ENCODE peak calls at places on chromosomes 12 and 14, in eight cellular contexts. One of them, this sample, is unnamed.

GRCh38 chr14:37406095-37406494 is 189.0 kb downstream of the FOXA1 start:
- DNase-seq in cardiac muscle cell: no peak
- DNase-seq in AG09319: no peak
- DNase-seq in Ammon's horn: no peak
- DNase-seq in heart right ventricle: no peak
- DNase-seq in fibroblast of gingiva: no peak
- DNase-seq in activated CD4-positive, alpha-beta T cell treated with anti-CD3 and anti-CD28 coated beads, Interleukin-2, amount 10 ng/mL, durations not matched to agents 7 days and 5 days: no peak
- DNase-seq in caudate nucleus: no peak
- DNase-seq in this sample: no peak

GRCh38 chr12:2064078-2064507 is 11.3 kb downstream of the CACNA1C start:
- DNase-seq in cardiac muscle cell: peak; percentile 71
- DNase-seq in AG09319: no peak
- DNase-seq in Ammon's horn: no peak
- DNase-seq in heart right ventricle: no peak
- DNase-seq in fibroblast of gingiva: no peak
- DNase-seq in activated CD4-positive, alpha-beta T cell treated with anti-CD3 and anti-CD28 coated beads, Interleukin-2, amount 10 ng/mL, durations not matched to agents 7 days and 5 days: peak; percentile 54
- DNase-seq in caudate nucleus: no peak
- DNase-seq in this sample: no peak

GRCh38 chr12:9372202-9372601 is 164.0 kb upstream of the PZP start:
- DNase-seq in cardiac muscle cell: peak; percentile 21
- DNase-seq in AG09319: no peak
- DNase-seq in Ammon's horn: no peak
- DNase-seq in heart right ventricle: no peak
- DNase-seq in fibroblast of gingiva: no peak
- DNase-seq in activated CD4-positive, alpha-beta T cell treated with anti-CD3 and anti-CD28 coated beads, Interleukin-2, amount 10 ng/mL, durations not matched to agents 7 days and 5 days: no peak
- DNase-seq in caudate nucleus: no peak
- DNase-seq in this sample: peak; percentile 12

GRCh38 chr12:55037349-55037748 is 17.6 kb downstream of the NEUROD4 start:
- DNase-seq in cardiac muscle cell: no peak
- DNase-seq in AG09319: no peak
- DNase-seq in Ammon's horn: peak; percentile 3
- DNase-seq in heart right ventricle: no peak
- DNase-seq in fibroblast of gingiva: no peak
- DNase-seq in activated CD4-positive, alpha-beta T cell treated with anti-CD3 and anti-CD28 coated beads, Interleukin-2, amount 10 ng/mL, durations not matched to agents 7 days and 5 days: no peak
- DNase-seq in caudate nucleus: no peak
- DNase-seq in this sample: no peak

GRCh38 chr12:30391766-30392366 is 303.8 kb downstream of the IPO8 start:
- DNase-seq in cardiac muscle cell: no peak
- DNase-seq in AG09319: no peak
- DNase-seq in Ammon's horn: no peak
- DNase-seq in heart right ventricle: no peak
- DNase-seq in fibroblast of gingiva: no peak
- DNase-seq in activated CD4-positive, alpha-beta T cell treated with anti-CD3 and anti-CD28 coated beads, Interleukin-2, amount 10 ng/mL, durations not matched to agents 7 days and 5 days: no peak
- DNase-seq in caudate nucleus: no peak
- DNase-seq in this sample: no peak

GRCh38 chr12:132117558-132117875 is 26.6 kb downstream of the DDX51 start:
- DNase-seq in cardiac muscle cell: no peak
- DNase-seq in AG09319: no peak
- DNase-seq in Ammon's horn: no peak
- DNase-seq in heart right ventricle: no peak
- DNase-seq in fibroblast of gingiva: no peak
- DNase-seq in activated CD4-positive, alpha-beta T cell treated with anti-CD3 and anti-CD28 coated beads, Interleukin-2, amount 10 ng/mL, durations not matched to agents 7 days and 5 days: no peak
- DNase-seq in caudate nucleus: no peak
- DNase-seq in this sample: no peak

GRCh38 chr14:74508292-74508731 is 14.7 kb downstream of the ISCA2 start:
- DNase-seq in cardiac muscle cell: no peak
- DNase-seq in AG09319: no peak
- DNase-seq in Ammon's horn: no peak
- DNase-seq in heart right ventricle: no peak
- DNase-seq in fibroblast of gingiva: no peak
- DNase-seq in activated CD4-positive, alpha-beta T cell treated with anti-CD3 and anti-CD28 coated beads, Interleukin-2, amount 10 ng/mL, durations not matched to agents 7 days and 5 days: no peak
- DNase-seq in caudate nucleus: no peak
- DNase-seq in this sample: no peak

GRCh38 chr12:50127546-50127945 is 15.5 kb downstream of the COX14 start:
- DNase-seq in cardiac muscle cell: no peak
- DNase-seq in AG09319: no peak
- DNase-seq in Ammon's horn: no peak
- DNase-seq in heart right ventricle: no peak
- DNase-seq in fibroblast of gingiva: no peak
- DNase-seq in activated CD4-positive, alpha-beta T cell treated with anti-CD3 and anti-CD28 coated beads, Interleukin-2, amount 10 ng/mL, durations not matched to agents 7 days and 5 days: no peak
- DNase-seq in caudate nucleus: no peak
- DNase-seq in this sample: no peak

GRCh38 chr14:76918751-76919421 is 92.7 kb downstream of the LRRC74A start:
- DNase-seq in cardiac muscle cell: peak; percentile 99
- DNase-seq in AG09319: peak; percentile 99
- DNase-seq in Ammon's horn: peak; percentile 89
- DNase-seq in heart right ventricle: peak; percentile 93
- DNase-seq in fibroblast of gingiva: peak; percentile 100
- DNase-seq in activated CD4-positive, alpha-beta T cell treated with anti-CD3 and anti-CD28 coated beads, Interleukin-2, amount 10 ng/mL, durations not matched to agents 7 days and 5 days: no peak
- DNase-seq in caudate nucleus: peak; percentile 91
- DNase-seq in this sample: peak; percentile 100

GRCh38 chr12:110501378-110501721 is 561 bp downstream of the VPS29 start:
- DNase-seq in cardiac muscle cell: peak; percentile 42
- DNase-seq in AG09319: no peak
- DNase-seq in Ammon's horn: peak; percentile 35
- DNase-seq in heart right ventricle: no peak
- DNase-seq in fibroblast of gingiva: peak; percentile 6
- DNase-seq in activated CD4-positive, alpha-beta T cell treated with anti-CD3 and anti-CD28 coated beads, Interleukin-2, amount 10 ng/mL, durations not matched to agents 7 days and 5 days: peak; percentile 46
- DNase-seq in caudate nucleus: peak; percentile 73
- DNase-seq in this sample: peak; percentile 67

GRCh38 chr12:131138638-131139362 is 185.1 kb downstream of the ADGRD1 start:
- DNase-seq in cardiac muscle cell: no peak
- DNase-seq in AG09319: no peak
- DNase-seq in Ammon's horn: peak; percentile 33
- DNase-seq in heart right ventricle: no peak
- DNase-seq in fibroblast of gingiva: no peak
- DNase-seq in activated CD4-positive, alpha-beta T cell treated with anti-CD3 and anti-CD28 coated beads, Interleukin-2, amount 10 ng/mL, durations not matched to agents 7 days and 5 days: no peak
- DNase-seq in caudate nucleus: no peak
- DNase-seq in this sample: no peak

GRCh38 chr12:122200541-122201175 is 2.9 kb upstream of the B3GNT4 start:
- DNase-seq in cardiac muscle cell: no peak
- DNase-seq in AG09319: no peak
- DNase-seq in Ammon's horn: no peak
- DNase-seq in heart right ventricle: no peak
- DNase-seq in fibroblast of gingiva: no peak
- DNase-seq in activated CD4-positive, alpha-beta T cell treated with anti-CD3 and anti-CD28 coated beads, Interleukin-2, amount 10 ng/mL, durations not matched to agents 7 days and 5 days: no peak
- DNase-seq in caudate nucleus: no peak
- DNase-seq in this sample: no peak

GRCh38 chr14:100532916-100533630 is 54.1 kb downstream of the BEGAIN start:
- DNase-seq in cardiac muscle cell: peak; percentile 61
- DNase-seq in AG09319: no peak
- DNase-seq in Ammon's horn: no peak
- DNase-seq in heart right ventricle: peak; percentile 6
- DNase-seq in fibroblast of gingiva: no peak
- DNase-seq in activated CD4-positive, alpha-beta T cell treated with anti-CD3 and anti-CD28 coated beads, Interleukin-2, amount 10 ng/mL, durations not matched to agents 7 days and 5 days: peak; percentile 5
- DNase-seq in caudate nucleus: no peak
- DNase-seq in this sample: no peak

GRCh38 chr12:32605326-32606095 is 73.6 kb upstream of the DNM1L start:
- DNase-seq in cardiac muscle cell: no peak
- DNase-seq in AG09319: no peak
- DNase-seq in Ammon's horn: no peak
- DNase-seq in heart right ventricle: no peak
- DNase-seq in fibroblast of gingiva: no peak
- DNase-seq in activated CD4-positive, alpha-beta T cell treated with anti-CD3 and anti-CD28 coated beads, Interleukin-2, amount 10 ng/mL, durations not matched to agents 7 days and 5 days: no peak
- DNase-seq in caudate nucleus: no peak
- DNase-seq in this sample: no peak

GRCh38 chr12:75048763-75049162 is 160.9 kb downstream of the KCNC2 start:
- DNase-seq in cardiac muscle cell: no peak
- DNase-seq in AG09319: no peak
- DNase-seq in Ammon's horn: no peak
- DNase-seq in heart right ventricle: no peak
- DNase-seq in fibroblast of gingiva: no peak
- DNase-seq in activated CD4-positive, alpha-beta T cell treated with anti-CD3 and anti-CD28 coated beads, Interleukin-2, amount 10 ng/mL, durations not matched to agents 7 days and 5 days: no peak
- DNase-seq in caudate nucleus: no peak
- DNase-seq in this sample: no peak

GRCh38 chr12:92065018-92065499 is 80.6 kb downstream of the BTG1 start:
- DNase-seq in cardiac muscle cell: no peak
- DNase-seq in AG09319: no peak
- DNase-seq in Ammon's horn: peak; percentile 63
- DNase-seq in heart right ventricle: no peak
- DNase-seq in fibroblast of gingiva: peak; percentile 42
- DNase-seq in activated CD4-positive, alpha-beta T cell treated with anti-CD3 and anti-CD28 coated beads, Interleukin-2, amount 10 ng/mL, durations not matched to agents 7 days and 5 days: no peak
- DNase-seq in caudate nucleus: peak; percentile 19
- DNase-seq in this sample: no peak

GRCh38 chr12:105083041-105083440 is 1.2 kb downstream of the ALDH1L2 start:
- DNase-seq in cardiac muscle cell: peak; percentile 17
- DNase-seq in AG09319: no peak
- DNase-seq in Ammon's horn: peak; percentile 5
- DNase-seq in heart right ventricle: no peak
- DNase-seq in fibroblast of gingiva: no peak
- DNase-seq in activated CD4-positive, alpha-beta T cell treated with anti-CD3 and anti-CD28 coated beads, Interleukin-2, amount 10 ng/mL, durations not matched to agents 7 days and 5 days: no peak
- DNase-seq in caudate nucleus: no peak
- DNase-seq in this sample: no peak

GRCh38 chr12:1917172-1918070 is 1.0 kb downstream of the CACNA2D4 start:
- DNase-seq in cardiac muscle cell: no peak
- DNase-seq in AG09319: no peak
- DNase-seq in Ammon's horn: peak; percentile 66
- DNase-seq in heart right ventricle: no peak
- DNase-seq in fibroblast of gingiva: no peak
- DNase-seq in activated CD4-positive, alpha-beta T cell treated with anti-CD3 and anti-CD28 coated beads, Interleukin-2, amount 10 ng/mL, durations not matched to agents 7 days and 5 days: no peak
- DNase-seq in caudate nucleus: no peak
- DNase-seq in this sample: no peak

GRCh38 chr12:80617733-80618132 is 89.7 kb upstream of the MYF6 start:
- DNase-seq in cardiac muscle cell: no peak
- DNase-seq in AG09319: no peak
- DNase-seq in Ammon's horn: no peak
- DNase-seq in heart right ventricle: no peak
- DNase-seq in fibroblast of gingiva: no peak
- DNase-seq in activated CD4-positive, alpha-beta T cell treated with anti-CD3 and anti-CD28 coated beads, Interleukin-2, amount 10 ng/mL, durations not matched to agents 7 days and 5 days: no peak
- DNase-seq in caudate nucleus: no peak
- DNase-seq in this sample: no peak

GRCh38 chr14:104350463-104351185 is 212.2 kb downstream of the KIF26A start:
- DNase-seq in cardiac muscle cell: peak; percentile 21
- DNase-seq in AG09319: no peak
- DNase-seq in Ammon's horn: peak; percentile 94
- DNase-seq in heart right ventricle: no peak
- DNase-seq in fibroblast of gingiva: no peak
- DNase-seq in activated CD4-positive, alpha-beta T cell treated with anti-CD3 and anti-CD28 coated beads, Interleukin-2, amount 10 ng/mL, durations not matched to agents 7 days and 5 days: no peak
- DNase-seq in caudate nucleus: peak; percentile 87
- DNase-seq in this sample: no peak

GRCh38 chr14:99146991-99147740 is 124.8 kb downstream of the BCL11B start:
- DNase-seq in cardiac muscle cell: no peak
- DNase-seq in AG09319: no peak
- DNase-seq in Ammon's horn: no peak
- DNase-seq in heart right ventricle: no peak
- DNase-seq in fibroblast of gingiva: no peak
- DNase-seq in activated CD4-positive, alpha-beta T cell treated with anti-CD3 and anti-CD28 coated beads, Interleukin-2, amount 10 ng/mL, durations not matched to agents 7 days and 5 days: no peak
- DNase-seq in caudate nucleus: no peak
- DNase-seq in this sample: no peak

GRCh38 chr14:24069411-24069735 is 2.0 kb upstream of the CPNE6 start:
- DNase-seq in cardiac muscle cell: no peak
- DNase-seq in AG09319: no peak
- DNase-seq in Ammon's horn: no peak
- DNase-seq in heart right ventricle: no peak
- DNase-seq in fibroblast of gingiva: no peak
- DNase-seq in activated CD4-positive, alpha-beta T cell treated with anti-CD3 and anti-CD28 coated beads, Interleukin-2, amount 10 ng/mL, durations not matched to agents 7 days and 5 days: no peak
- DNase-seq in caudate nucleus: no peak
- DNase-seq in this sample: no peak

GRCh38 chr12:85413266-85413665 is 133.2 kb downstream of the ALX1 start:
- DNase-seq in cardiac muscle cell: no peak
- DNase-seq in AG09319: no peak
- DNase-seq in Ammon's horn: no peak
- DNase-seq in heart right ventricle: no peak
- DNase-seq in fibroblast of gingiva: peak; percentile 43
- DNase-seq in activated CD4-positive, alpha-beta T cell treated with anti-CD3 and anti-CD28 coated beads, Interleukin-2, amount 10 ng/mL, durations not matched to agents 7 days and 5 days: no peak
- DNase-seq in caudate nucleus: no peak
- DNase-seq in this sample: no peak

GRCh38 chr14:51834218-51834617 is 26.2 kb upstream of the GNG2 start:
- DNase-seq in cardiac muscle cell: no peak
- DNase-seq in AG09319: no peak
- DNase-seq in Ammon's horn: no peak
- DNase-seq in heart right ventricle: no peak
- DNase-seq in fibroblast of gingiva: no peak
- DNase-seq in activated CD4-positive, alpha-beta T cell treated with anti-CD3 and anti-CD28 coated beads, Interleukin-2, amount 10 ng/mL, durations not matched to agents 7 days and 5 days: no peak
- DNase-seq in caudate nucleus: no peak
- DNase-seq in this sample: no peak

GRCh38 chr12:89166525-89166934 is 185.8 kb downstream of the DUSP6 start:
- DNase-seq in cardiac muscle cell: peak; percentile 72
- DNase-seq in AG09319: no peak
- DNase-seq in Ammon's horn: no peak
- DNase-seq in heart right ventricle: peak; percentile 14
- DNase-seq in fibroblast of gingiva: peak; percentile 78
- DNase-seq in activated CD4-positive, alpha-beta T cell treated with anti-CD3 and anti-CD28 coated beads, Interleukin-2, amount 10 ng/mL, durations not matched to agents 7 days and 5 days: no peak
- DNase-seq in caudate nucleus: no peak
- DNase-seq in this sample: peak; percentile 31

GRCh38 chr12:93991882-93992415 is 156.4 kb upstream of the PLXNC1 start:
- DNase-seq in cardiac muscle cell: peak; percentile 8
- DNase-seq in AG09319: no peak
- DNase-seq in Ammon's horn: no peak
- DNase-seq in heart right ventricle: no peak
- DNase-seq in fibroblast of gingiva: no peak
- DNase-seq in activated CD4-positive, alpha-beta T cell treated with anti-CD3 and anti-CD28 coated beads, Interleukin-2, amount 10 ng/mL, durations not matched to agents 7 days and 5 days: no peak
- DNase-seq in caudate nucleus: no peak
- DNase-seq in this sample: peak; percentile 7

GRCh38 chr14:32932921-32933622 is 5.6 kb upstream of the NPAS3 start:
- DNase-seq in cardiac muscle cell: no peak
- DNase-seq in AG09319: no peak
- DNase-seq in Ammon's horn: peak; percentile 40
- DNase-seq in heart right ventricle: no peak
- DNase-seq in fibroblast of gingiva: no peak
- DNase-seq in activated CD4-positive, alpha-beta T cell treated with anti-CD3 and anti-CD28 coated beads, Interleukin-2, amount 10 ng/mL, durations not matched to agents 7 days and 5 days: no peak
- DNase-seq in caudate nucleus: no peak
- DNase-seq in this sample: no peak

GRCh38 chr12:53171725-53172329 is 8.7 kb upstream of the ZNF740 start:
- DNase-seq in cardiac muscle cell: no peak
- DNase-seq in AG09319: no peak
- DNase-seq in Ammon's horn: no peak
- DNase-seq in heart right ventricle: no peak
- DNase-seq in fibroblast of gingiva: no peak
- DNase-seq in activated CD4-positive, alpha-beta T cell treated with anti-CD3 and anti-CD28 coated beads, Interleukin-2, amount 10 ng/mL, durations not matched to agents 7 days and 5 days: no peak
- DNase-seq in caudate nucleus: no peak
- DNase-seq in this sample: peak; percentile 55

GRCh38 chr14:90567191-90567590 is 170.4 kb downstream of the CALM1 start:
- DNase-seq in cardiac muscle cell: no peak
- DNase-seq in AG09319: no peak
- DNase-seq in Ammon's horn: peak; percentile 94
- DNase-seq in heart right ventricle: no peak
- DNase-seq in fibroblast of gingiva: no peak
- DNase-seq in activated CD4-positive, alpha-beta T cell treated with anti-CD3 and anti-CD28 coated beads, Interleukin-2, amount 10 ng/mL, durations not matched to agents 7 days and 5 days: no peak
- DNase-seq in caudate nucleus: peak; percentile 73
- DNase-seq in this sample: no peak

This sample was measured in foreskin fibroblast.